ENCODE peak calls at places on chromosomes 2 and 18, in seven cellular contexts. One of them, this sample, is unnamed.

GRCh38 chr2:219912530-219912929 is 285.1 kb downstream of the SLC4A3 start:
- DNase-seq in NCI-H2029: no peak
- DNase-seq in T-helper 17 cell: no peak
- DNase-seq in fibroblast of lung: peak
- DNase-seq in iris pigment epithelial cell: peak
- DNase-seq in IMR-90: peak
- DNase-seq in posterior cingulate gyrus: no peak
- DNase-seq in this sample: no peak

GRCh38 chr2:67476808-67477790 is 80.0 kb downstream of the ETAA1 start:
- DNase-seq in NCI-H2029: peak
- DNase-seq in T-helper 17 cell: no peak
- DNase-seq in fibroblast of lung: peak
- DNase-seq in iris pigment epithelial cell: peak
- DNase-seq in IMR-90: peak
- DNase-seq in posterior cingulate gyrus: no peak
- DNase-seq in this sample: no peak

GRCh38 chr18:9436176-9436575 is 39.1 kb upstream of the RALBP1 start:
- DNase-seq in NCI-H2029: no peak
- DNase-seq in T-helper 17 cell: no peak
- DNase-seq in fibroblast of lung: no peak
- DNase-seq in iris pigment epithelial cell: no peak
- DNase-seq in IMR-90: no peak
- DNase-seq in posterior cingulate gyrus: no peak
- DNase-seq in this sample: no peak

GRCh38 chr2:2777876-2778275 is 446.8 kb upstream of the MYT1L start:
- DNase-seq in NCI-H2029: no peak
- DNase-seq in T-helper 17 cell: no peak
- DNase-seq in fibroblast of lung: no peak
- DNase-seq in iris pigment epithelial cell: no peak
- DNase-seq in IMR-90: no peak
- DNase-seq in posterior cingulate gyrus: no peak
- DNase-seq in this sample: no peak

GRCh38 chr2:127308586-127309138 is 14.7 kb upstream of the ERCC3 start:
- DNase-seq in NCI-H2029: no peak
- DNase-seq in T-helper 17 cell: no peak
- DNase-seq in fibroblast of lung: no peak
- DNase-seq in iris pigment epithelial cell: no peak
- DNase-seq in IMR-90: no peak
- DNase-seq in posterior cingulate gyrus: no peak
- DNase-seq in this sample: no peak

GRCh38 chr2:71530246-71530986 is 77.1 kb downstream of the DYSF start:
- DNase-seq in NCI-H2029: peak
- DNase-seq in T-helper 17 cell: no peak
- DNase-seq in fibroblast of lung: peak
- DNase-seq in iris pigment epithelial cell: peak
- DNase-seq in IMR-90: peak
- DNase-seq in posterior cingulate gyrus: no peak
- DNase-seq in this sample: no peak

GRCh38 chr2:147031897-147032296 is 812.9 kb upstream of the ACVR2A start:
- DNase-seq in NCI-H2029: no peak
- DNase-seq in T-helper 17 cell: no peak
- DNase-seq in fibroblast of lung: no peak
- DNase-seq in iris pigment epithelial cell: no peak
- DNase-seq in IMR-90: no peak
- DNase-seq in posterior cingulate gyrus: no peak
- DNase-seq in this sample: no peak

GRCh38 chr2:106596844-106597243 is 109.7 kb downstream of the CD8B2 start:
- DNase-seq in NCI-H2029: no peak
- DNase-seq in T-helper 17 cell: no peak
- DNase-seq in fibroblast of lung: no peak
- DNase-seq in iris pigment epithelial cell: peak
- DNase-seq in IMR-90: peak
- DNase-seq in posterior cingulate gyrus: no peak
- DNase-seq in this sample: no peak

GRCh38 chr2:47653909-47654789 is 128.8 kb upstream of the MSH6 start:
- DNase-seq in NCI-H2029: peak
- DNase-seq in T-helper 17 cell: no peak
- DNase-seq in fibroblast of lung: peak
- DNase-seq in iris pigment epithelial cell: peak
- DNase-seq in IMR-90: peak
- DNase-seq in posterior cingulate gyrus: no peak
- DNase-seq in this sample: no peak

GRCh38 chr2:96985630-96986385 is 572 bp downstream of the FAM178B start:
- DNase-seq in NCI-H2029: no peak
- DNase-seq in T-helper 17 cell: no peak
- DNase-seq in fibroblast of lung: no peak
- DNase-seq in iris pigment epithelial cell: no peak
- DNase-seq in IMR-90: no peak
- DNase-seq in posterior cingulate gyrus: no peak
- DNase-seq in this sample: no peak

GRCh38 chr2:219744698-219745097 is 117.3 kb downstream of the SLC4A3 start:
- DNase-seq in NCI-H2029: no peak
- DNase-seq in T-helper 17 cell: no peak
- DNase-seq in fibroblast of lung: no peak
- DNase-seq in iris pigment epithelial cell: no peak
- DNase-seq in IMR-90: no peak
- DNase-seq in posterior cingulate gyrus: no peak
- DNase-seq in this sample: no peak